ENCODE peak calls at places on chromosomes 16 and 17, in four cellular contexts. One of them, this sample, is unnamed.

GRCh38 chr17:66347661-66348604 is 45.5 kb downstream of the PRKCA start:
- DNase-seq in psoas muscle: no peak
- DNase-seq in AG09319: no peak
- DNase-seq in posterior vena cava: no peak
- DNase-seq in this sample: no peak

GRCh38 chr16:2194166-2194834 is 2.1 kb downstream of the CASKIN1 start:
- DNase-seq in psoas muscle: no peak
- DNase-seq in AG09319: no peak
- DNase-seq in posterior vena cava: no peak
- DNase-seq in this sample: no peak

GRCh38 chr17:67891481-67892119 is 66.3 kb downstream of the BPTF start:
- DNase-seq in psoas muscle: no peak
- DNase-seq in AG09319: peak
- DNase-seq in posterior vena cava: no peak
- DNase-seq in this sample: no peak

GRCh38 chr17:50426814-50427787 is 1.1 kb downstream of the ACSF2 start:
- DNase-seq in psoas muscle: peak
- DNase-seq in AG09319: no peak
- DNase-seq in posterior vena cava: no peak
- DNase-seq in this sample: no peak

GRCh38 chr16:12920739-12921138 is 19.3 kb downstream of the SHISA9 start:
- DNase-seq in psoas muscle: no peak
- DNase-seq in AG09319: no peak
- DNase-seq in posterior vena cava: no peak
- DNase-seq in this sample: no peak

GRCh38 chr16:68400083-68400923 is 48.0 kb downstream of the SMPD3 start:
- DNase-seq in psoas muscle: no peak
- DNase-seq in AG09319: no peak
- DNase-seq in posterior vena cava: peak
- DNase-seq in this sample: peak

GRCh38 chr17:78133971-78134898 is 3.7 kb downstream of the TMC8 start:
- DNase-seq in psoas muscle: no peak
- DNase-seq in AG09319: no peak
- DNase-seq in posterior vena cava: no peak
- DNase-seq in this sample: peak

GRCh38 chr16:67760206-67760605 is 41.1 kb upstream of the GFOD2 start:
- DNase-seq in psoas muscle: no peak
- DNase-seq in AG09319: no peak
- DNase-seq in posterior vena cava: no peak
- DNase-seq in this sample: no peak

GRCh38 chr16:69554495-69554894 is 11.3 kb upstream of the NFAT5 start:
- DNase-seq in psoas muscle: no peak
- DNase-seq in AG09319: no peak
- DNase-seq in posterior vena cava: no peak
- DNase-seq in this sample: no peak

GRCh38 chr17:16444258-16444886 is 29.0 kb downstream of the TRPV2 start:
- DNase-seq in psoas muscle: no peak
- DNase-seq in AG09319: no peak
- DNase-seq in posterior vena cava: no peak
- DNase-seq in this sample: no peak

GRCh38 chr16:1923299-1924034 is 5.3 kb upstream of the HS3ST6 start:
- DNase-seq in psoas muscle: no peak
- DNase-seq in AG09319: peak
- DNase-seq in posterior vena cava: no peak
- DNase-seq in this sample: no peak

GRCh38 chr16:3138823-3139426 is 4.1 kb downstream of the ZNF213 start:
- DNase-seq in psoas muscle: no peak
- DNase-seq in AG09319: no peak
- DNase-seq in posterior vena cava: peak
- DNase-seq in this sample: no peak

This sample was measured in spleen.